ENCODE peak calls at places on chromosomes 13 and 19, in six cellular contexts. A is activated T-helper 1 cell treated with anti-CD3 and anti-CD28 coated beads, Interleukin-12 subunit alpha, Interleukin-12 subunit beta, Interleukin-2, Interleukin-4 antibody, amounts not matched to agents 30 ng/mL and 10 ng/mL and 1 ng/mL, durations not matched to agents 14 hours and 24 hours and 36 hours; G is stimulated activated CD4-positive, alpha-beta T cell treated with anti-CD3 and anti-CD28 coated beads, Interleukin-4, amount 100 ng/mL, for 4 hours; T is CD4-positive, alpha-beta T cell; K is AG20443; P is NCI-H1092. F is an unnamed sample.

GRCh38 chr19:15421726-15422260 is 3.0 kb upstream of the AKAP8L start:
- DNase-seq in A (no peak), K (no peak), P (peak), T (no peak), G (no peak), F (peak)

GRCh38 chr19:43545276-43545675 is 12.3 kb downstream of the ZNF575 start:
- DNase-seq in A (no peak), P (no peak), G (no peak), K (no peak), T (no peak), F (no peak)

GRCh38 chr13:113814435-113814821 is 49.4 kb downstream of the GAS6 start:
- DNase-seq in K (peak), T (no peak), P (no peak), G (no peak), A (no peak), F (peak)

GRCh38 chr13:101621099-101621498 is 168.6 kb downstream of the ITGBL1 start:
- DNase-seq in G (no peak), P (no peak), K (no peak), T (no peak), A (no peak), F (no peak)

GRCh38 chr13:99172951-99173350 is 27.7 kb upstream of the UBAC2 start:
- DNase-seq in A (no peak), G (no peak), P (no peak), K (no peak), T (no peak), F (peak)

GRCh38 chr19:48196321-48196761 is 25.9 kb downstream of the ZSWIM9 start:
- DNase-seq in K (no peak), P (no peak), T (no peak), G (no peak), A (no peak), F (no peak)

GRCh38 chr13:21694831-21695230 is 24.0 kb downstream of the FGF9 start:
- DNase-seq in A (no peak), P (no peak), G (no peak), K (no peak), T (no peak), F (no peak)

GRCh38 chr13:97004096-97004876 is 10.0 kb upstream of the OXGR1 start:
- DNase-seq in A (no peak), G (no peak), P (no peak), T (no peak), K (peak), F (no peak)

GRCh38 chr13:23506071-23506820 is 64.0 kb upstream of the TNFRSF19 start:
- DNase-seq in A (no peak), T (no peak), G (no peak), P (no peak), K (peak), F (no peak)

GRCh38 chr13:34943675-34944634 is 1.9 kb downstream of the NBEA start:
- DNase-seq in P (no peak), K (no peak), G (no peak), A (no peak), T (no peak), F (no peak)